ENCODE peak calls at places on chromosome 18, in ten cellular contexts. Z is breast epithelium, N is upper lobe of left lung, Q is HCT116, O is transverse colon, Y is GM12878, A is HepG2, P is SK-N-SH, W is spleen, V is GM12891. M is an unnamed sample.

GRCh38 chr18:49666045-49666444 is 104.2 kb downstream of the LIPG start:
- DNase-seq in O (no peak), V (no peak), A (no peak), Y (no peak), W (no peak), P (peak), Q (no peak), N (no peak), Z (no peak), M (no peak)

GRCh38 chr18:61926532-61926931 is 33.7 kb upstream of the RNF152 start:
- DNase-seq in Q (no peak), W (no peak), Z (no peak), P (no peak), O (no peak), A (no peak), N (no peak), V (no peak), Y (no peak), M (no peak)

GRCh38 chr18:10453885-10454772 is at the start of gene APCDD1:
- DNase-seq in V (peak), N (peak), Q (no peak), A (peak), W (no peak), Y (no peak), P (peak), Z (no peak), O (peak), M (peak)

GRCh38 chr18:76788571-76789317 is 33.6 kb upstream of the ZNF236 start:
- DNase-seq in Z (no peak), Q (no peak), N (peak), O (no peak), A (no peak), Y (no peak), W (no peak), P (no peak), V (no peak), M (no peak)

GRCh38 chr18:71040161-71040560 is 751.3 kb downstream of the SOCS6 start:
- DNase-seq in O (no peak), Q (no peak), W (no peak), P (no peak), V (no peak), Z (no peak), N (no peak), Y (no peak), A (no peak), M (no peak)

GRCh38 chr18:63307555-63308200 is 11.9 kb downstream of the BCL2 start:
- DNase-seq in N (no peak), Y (no peak), W (no peak), P (peak), Z (no peak), V (no peak), A (no peak), Q (no peak), O (no peak), M (no peak)

GRCh38 chr18:5542393-5543035 is 1.3 kb downstream of the EPB41L3 start:
- DNase-seq in P (peak), N (no peak), Y (no peak), Q (no peak), W (peak), Z (no peak), V (no peak), O (peak), A (no peak), M (no peak)

GRCh38 chr18:48949606-48950535 is 894 bp downstream of the SMAD7 start:
- DNase-seq in Y (no peak), N (peak), V (no peak), W (peak), Z (no peak), Q (no peak), A (no peak), O (peak), P (peak), M (peak)

GRCh38 chr18:61713502-61713901 is 179.3 kb downstream of the RNF152 start:
- DNase-seq in Y (no peak), W (no peak), A (no peak), N (no peak), O (no peak), V (no peak), Q (no peak), Z (no peak), P (no peak), M (no peak)

GRCh38 chr18:394276-394996 is 106.1 kb downstream of the COLEC12 start:
- DNase-seq in Q (no peak), N (no peak), O (no peak), Z (no peak), W (no peak), V (no peak), P (no peak), A (no peak), Y (no peak), M (no peak)

GRCh38 chr18:28176933-28177827 is at the start of gene CDH2:
- DNase-seq in P (peak), Y (no peak), V (peak), W (peak), N (peak), Q (no peak), O (no peak), A (peak), Z (no peak), M (no peak)

GRCh38 chr18:61612517-61612916 is 279.3 kb downstream of the CDH20 start:
- DNase-seq in W (no peak), V (no peak), Z (no peak), O (no peak), Q (no peak), Y (no peak), P (no peak), A (no peak), N (no peak), M (no peak)

GRCh38 chr18:52340466-52341378 is 725 bp downstream of the DCC start:
- DNase-seq in Q (no peak), V (no peak), N (peak), Y (no peak), O (no peak), A (no peak), P (no peak), W (no peak), Z (no peak), M (no peak)

GRCh38 chr18:48621815-48622555 is 83.2 kb downstream of the CTIF start:
- DNase-seq in Z (no peak), W (peak), Q (no peak), A (no peak), Y (no peak), O (no peak), N (no peak), P (no peak), V (no peak), M (no peak)

GRCh38 chr18:42211201-42211600 is 256.2 kb downstream of the PIK3C3 start:
- DNase-seq in P (no peak), O (no peak), W (no peak), Y (no peak), Z (no peak), V (no peak), Q (no peak), N (no peak), A (no peak), M (no peak)

GRCh38 chr18:48634975-48635374 is 96.1 kb downstream of the CTIF start:
- DNase-seq in Z (no peak), W (no peak), N (no peak), A (peak), V (no peak), P (no peak), Q (no peak), O (no peak), Y (no peak), M (no peak)

GRCh38 chr18:65359479-65359878 is 391.3 kb upstream of the CDH7 start:
- DNase-seq in A (no peak), Q (no peak), V (no peak), P (no peak), O (no peak), Y (no peak), Z (no peak), N (no peak), W (no peak), M (no peak)

GRCh38 chr18:49022311-49023280 is 71.8 kb upstream of the SMAD7 start:
- DNase-seq in N (peak), Q (no peak), V (no peak), O (peak), Z (peak), A (no peak), W (peak), Y (no peak), P (no peak), M (no peak)

GRCh38 chr18:59123588-59124369 is 15.9 kb upstream of the SEC11C start:
- DNase-seq in W (no peak), Z (no peak), Q (no peak), Y (no peak), P (no peak), V (no peak), A (no peak), O (no peak), N (no peak), M (no peak)

GRCh38 chr18:31274915-31275314 is 43.0 kb upstream of the DSG1 start:
- DNase-seq in A (peak), Q (peak), V (no peak), Z (peak), N (no peak), Y (no peak), P (no peak), W (no peak), O (peak), M (no peak)

GRCh38 chr18:50307738-50308470 is 20.4 kb upstream of the CXXC1 start:
- DNase-seq in Y (peak), A (peak), O (peak), N (peak), V (peak), Z (peak), Q (no peak), W (peak), P (peak), M (peak)

GRCh38 chr18:23225518-23225917 is 90.2 kb downstream of the CABLES1 start:
- DNase-seq in O (no peak), A (no peak), W (no peak), N (no peak), Z (no peak), P (no peak), V (no peak), Y (no peak), Q (no peak), M (no peak)

GRCh38 chr18:28789460-28789859 is 612.5 kb upstream of the CDH2 start:
- DNase-seq in Z (no peak), N (no peak), P (no peak), W (no peak), O (no peak), A (no peak), Q (no peak), Y (no peak), V (no peak), M (no peak)

GRCh38 chr18:49041677-49042570 is 91.2 kb upstream of the SMAD7 start:
- DNase-seq in O (peak), Q (peak), P (no peak), Y (no peak), V (no peak), A (peak), N (no peak), Z (peak), W (no peak), M (no peak)

GRCh38 chr18:11052800-11053199 is 96.6 kb downstream of the PIEZO2 start:
- DNase-seq in N (no peak), P (no peak), Q (no peak), A (no peak), Y (no peak), V (peak), W (no peak), O (no peak), Z (no peak), M (no peak)

GRCh38 chr18:73352546-73352945 is 484.8 kb upstream of the NETO1 start:
- DNase-seq in O (no peak), W (no peak), Y (no peak), P (no peak), V (no peak), N (no peak), Q (no peak), Z (no peak), A (no peak), M (no peak)

GRCh38 chr18:62904396-62905285 is 189.3 kb downstream of the PHLPP1 start:
- DNase-seq in V (no peak), A (peak), P (no peak), W (no peak), O (no peak), Z (no peak), Q (no peak), Y (no peak), N (no peak), M (no peak)

GRCh38 chr18:31791817-31792579 is 31.3 kb upstream of the SLC25A52 start:
- DNase-seq in Y (peak), A (no peak), W (no peak), Z (no peak), O (no peak), N (no peak), Q (no peak), V (peak), P (no peak), M (peak)

GRCh38 chr18:77000527-77000926 is 132.1 kb downstream of the MBP start:
- DNase-seq in V (peak), A (no peak), Y (no peak), N (no peak), P (peak), Z (peak), Q (no peak), O (peak), W (peak), M (no peak)

GRCh38 chr18:48543228-48543627 is 4.4 kb downstream of the CTIF start:
- DNase-seq in Q (no peak), Z (no peak), Y (no peak), P (no peak), A (peak), O (no peak), W (no peak), N (no peak), V (no peak), M (no peak)

GRCh38 chr18:41326311-41326710 is 628.7 kb upstream of the PIK3C3 start:
- DNase-seq in Y (no peak), V (no peak), W (no peak), N (no peak), O (no peak), A (no peak), Z (no peak), Q (no peak), P (no peak), M (no peak)

GRCh38 chr18:51802589-51802988 is 537.4 kb upstream of the DCC start:
- DNase-seq in Z (no peak), A (no peak), N (no peak), Y (no peak), V (no peak), W (no peak), Q (no peak), P (peak), O (no peak), M (no peak)

GRCh38 chr18:21309248-21309647 is 67.2 kb downstream of the GREB1L start:
- DNase-seq in Z (no peak), Y (no peak), O (no peak), A (no peak), W (no peak), N (no peak), V (no peak), P (no peak), Q (no peak), M (no peak)

GRCh38 chr18:58102875-58103274 is 58.8 kb downstream of the NEDD4L start:
- DNase-seq in Z (no peak), Q (no peak), W (no peak), Y (no peak), V (no peak), P (no peak), A (peak), N (no peak), O (no peak), M (no peak)

GRCh38 chr18:3493501-3494244 is 43.7 kb downstream of the TGIF1 start:
- DNase-seq in Z (no peak), W (no peak), Y (no peak), O (no peak), V (no peak), Q (no peak), A (no peak), P (peak), N (no peak), M (no peak)
- TF ChIP-seq POLR2AphosphoS5 in Z (no peak), W (no peak), Y (no peak), O (no peak), V (no peak), Q (no peak), A (no peak), P (no peak), N (no peak), M (no peak)

GRCh38 chr18:55510809-55511208 is 77.2 kb downstream of the TCF4 start:
- DNase-seq in P (no peak), Y (no peak), N (no peak), A (no peak), W (no peak), O (no peak), Q (no peak), V (no peak), Z (no peak), M (no peak)
- TF ChIP-seq POLR2AphosphoS5 in P (no peak), Y (no peak), N (peak), A (no peak), W (no peak), O (peak), Q (no peak), V (no peak), Z (peak), M (no peak)

DNA sequence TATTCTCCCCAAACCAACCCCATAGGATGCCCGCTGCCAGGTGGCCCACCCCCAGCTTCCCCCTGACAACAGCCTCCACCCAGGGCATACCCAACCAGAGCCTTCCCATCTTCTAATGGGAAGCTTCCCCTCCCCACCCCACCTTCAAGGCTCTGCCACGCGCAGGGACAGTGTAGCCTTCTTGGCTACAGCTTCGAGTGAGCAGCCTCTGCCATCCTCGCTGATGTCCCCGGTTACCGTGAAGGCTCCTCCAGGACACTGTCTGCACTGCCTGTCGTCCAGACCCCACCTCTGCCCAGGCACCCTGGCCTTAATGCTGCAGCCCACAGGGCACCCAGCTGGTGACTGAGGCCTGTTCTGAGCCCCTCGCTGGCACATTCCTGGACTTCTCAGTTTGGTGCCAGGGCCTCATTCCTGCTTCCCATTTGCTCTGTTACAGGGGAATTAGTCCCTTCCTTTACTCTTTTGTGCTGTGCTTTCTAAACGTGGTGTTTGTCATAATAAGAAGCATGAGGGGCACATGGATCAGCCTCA is 13.0 kb upstream of the ADNP2 start:
- DNase-seq in Z (no peak), W (no peak), N (no peak), A (no peak), O (no peak), V (no peak), P (no peak), Q (no peak), Y (no peak), M (no peak)
- TF ChIP-seq POLR2AphosphoS5 in Z (no peak), W (no peak), N (no peak), A (no peak), O (no peak), V (no peak), P (no peak), Q (no peak), Y (no peak), M (no peak)

GRCh38 chr18:7614030-7614429 is 46.9 kb downstream of the PTPRM start:
- DNase-seq in Y (no peak), P (no peak), O (no peak), Q (no peak), N (no peak), Z (no peak), V (no peak), W (no peak), A (no peak), M (no peak)

GRCh38 chr18:7617738-7618422 is 50.8 kb downstream of the PTPRM start:
- DNase-seq in Y (no peak), N (no peak), V (no peak), O (peak), Q (no peak), W (no peak), A (no peak), P (no peak), Z (peak), M (no peak)

GRCh38 chr18:7618821-7619410 is 51.8 kb downstream of the PTPRM start:
- DNase-seq in N (no peak), Q (no peak), Z (no peak), A (no peak), W (no peak), Y (no peak), V (no peak), P (no peak), O (no peak), M (no peak)

GRCh38 chr18:7615840-7616239 is 48.7 kb downstream of the PTPRM start:
- DNase-seq in V (no peak), A (no peak), N (no peak), Y (no peak), Z (no peak), P (no peak), W (no peak), O (no peak), Q (no peak), M (no peak)

DNA sequence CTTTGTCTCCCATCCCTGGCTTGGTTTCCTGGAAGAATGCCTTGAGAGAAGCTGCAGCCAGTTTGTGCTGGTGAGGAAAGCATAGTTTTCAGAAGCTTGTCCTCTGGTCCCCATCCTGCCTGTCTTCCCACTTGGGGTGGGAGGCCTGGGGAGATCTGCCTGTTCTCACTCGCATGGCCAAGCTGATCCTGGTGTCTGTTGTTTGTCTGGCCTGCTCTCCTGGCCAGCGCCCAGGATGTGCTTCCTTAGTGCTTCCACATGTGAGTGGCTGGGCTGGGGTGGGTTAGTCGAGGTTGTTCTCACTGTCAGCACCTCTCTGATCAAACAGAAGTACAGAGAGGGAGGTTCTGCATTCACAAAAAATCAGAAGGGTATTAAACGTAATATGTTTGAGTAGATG is 49.5 kb downstream of the PTPRM start:
- DNase-seq in V (no peak), O (peak), Y (no peak), Z (peak), N (no peak), P (peak), Q (no peak), A (no peak), W (no peak), M (no peak)
- TF ChIP-seq POLR2AphosphoS5 in V (no peak), O (peak), Y (no peak), Z (no peak), N (no peak), P (no peak), Q (no peak), A (no peak), W (no peak), M (no peak)

GRCh38 chr18:44673256-44673950 is 7.3 kb upstream of the SETBP1 start:
- DNase-seq in Z (no peak), V (no peak), N (no peak), A (no peak), O (no peak), Y (no peak), Q (no peak), W (no peak), P (no peak), M (no peak)
- TF ChIP-seq POLR2AphosphoS5 in Z (no peak), V (no peak), N (no peak), A (no peak), O (no peak), Y (no peak), Q (no peak), W (no peak), P (no peak), M (no peak)

M was measured in HL-60.